ENCODE peak calls at places on chromosomes 13 and 19, in seven cellular contexts. E is thoracic aorta; H is cardiac muscle cell; Y is ovary; J is CD4-positive, CD25-positive, alpha-beta regulatory T cell; M is neural progenitor cell; Q is endothelial cell of umbilical vein. L is an unnamed sample.

GRCh38 chr13:98103942-98104880 is 38.7 kb upstream of the FARP1 start:
- DNase-seq in J (no peak), H (no peak), Q (no peak), E (no peak), M (no peak), Y (no peak), L (no peak)

GRCh38 chr13:111661776-111662175 is 341.3 kb downstream of the TEX29 start:
- DNase-seq in Y (no peak), H (no peak), Q (no peak), J (no peak), M (no peak), E (no peak), L (no peak)

GRCh38 chr13:97659602-97660001 is 225.6 kb downstream of the RAP2A start:
- DNase-seq in H (peak), E (no peak), J (no peak), Y (no peak), M (peak), Q (peak), L (no peak)

GRCh38 chr19:8194528-8195275 is 14.5 kb upstream of the CERS4 start:
- DNase-seq in E (no peak), M (no peak), H (no peak), J (peak), Y (no peak), Q (no peak), L (no peak)

GRCh38 chr13:97953376-97953970 is at the start of gene IPO5:
- DNase-seq in E (no peak), M (no peak), Y (no peak), J (no peak), H (no peak), Q (no peak), L (no peak)

GRCh38 chr19:27794444-27795042 is 1418.4 kb downstream of the UQCRFS1 start:
- DNase-seq in Q (no peak), H (peak), M (peak), E (no peak), J (no peak), Y (no peak), L (no peak)

GRCh38 chr19:46517471-46517870 is 21.8 kb upstream of the PNMA8B start:
- DNase-seq in E (no peak), Y (no peak), M (no peak), H (no peak), J (no peak), Q (no peak), L (no peak)

GRCh38 chr13:43805071-43805468 is 18.3 kb upstream of the ENOX1 start:
- DNase-seq in M (no peak), J (no peak), Q (peak), Y (no peak), H (no peak), E (no peak), L (no peak)

GRCh38 chr13:90414691-90415596 is 932.5 kb upstream of the MIR17HG start:
- DNase-seq in M (no peak), H (no peak), E (no peak), J (no peak), Y (no peak), Q (peak), L (no peak)

GRCh38 chr13:26473571-26474230 is 83.8 kb upstream of the WASF3 start:
- DNase-seq in J (no peak), H (no peak), Q (no peak), E (no peak), Y (no peak), M (no peak), L (no peak)

GRCh38 chr19:9308091-9308490 is 1.5 kb downstream of the ZNF699 start:
- DNase-seq in Y (no peak), E (no peak), M (no peak), Q (no peak), J (no peak), H (no peak), L (no peak)

GRCh38 chr19:35755550-35756371 is 1.1 kb downstream of the HSPB6 start:
- DNase-seq in Y (peak), Q (no peak), H (no peak), M (peak), E (no peak), J (peak), L (peak)

GRCh38 chr13:48595330-48596127 is 58.2 kb upstream of the CYSLTR2 start:
- DNase-seq in Y (peak), M (peak), Q (peak), J (peak), E (no peak), H (peak), L (no peak)

GRCh38 chr13:75618308-75618707 is 17.8 kb upstream of the LMO7 start:
- DNase-seq in H (no peak), E (no peak), M (no peak), Q (no peak), Y (no peak), J (no peak), L (no peak)

GRCh38 chr13:74990992-74991391 is 491.0 kb downstream of the TBC1D4 start:
- DNase-seq in E (no peak), Q (no peak), J (no peak), M (no peak), H (no peak), Y (no peak), L (no peak)

GRCh38 chr13:26831336-26831908 is 70.8 kb upstream of the GPR12 start:
- DNase-seq in E (no peak), M (no peak), Y (no peak), J (no peak), H (no peak), Q (no peak), L (no peak)

GRCh38 chr13:110716235-110716505 is 2.7 kb downstream of the ING1 start:
- DNase-seq in J (peak), E (no peak), Q (no peak), H (peak), Y (no peak), M (peak), L (no peak)

GRCh38 chr13:86051134-86052103 is 252.2 kb upstream of the SLITRK6 start:
- DNase-seq in Q (no peak), H (no peak), J (no peak), M (no peak), Y (no peak), E (no peak), L (no peak)

GRCh38 chr19:10211691-10212090 is 16.9 kb upstream of the DNMT1 start:
- DNase-seq in Q (no peak), E (no peak), H (no peak), Y (no peak), J (no peak), M (no peak), L (no peak)

GRCh38 chr19:50258918-50259372 is 55.5 kb downstream of the MYH14 start:
- DNase-seq in Q (no peak), M (peak), H (no peak), J (no peak), E (no peak), Y (no peak), L (no peak)

GRCh38 chr13:101452519-101453485 is at the start of gene ITGBL1:
- DNase-seq in Q (peak), E (no peak), J (no peak), H (no peak), M (no peak), Y (no peak), L (no peak)

GRCh38 chr13:43364210-43365041 is 341.0 kb downstream of the DNAJC15 start:
- DNase-seq in M (peak), H (no peak), J (no peak), Q (peak), Y (no peak), E (no peak), L (no peak)

GRCh38 chr19:40236026-40236355 is 9.5 kb upstream of the CCNP start:
- DNase-seq in M (no peak), H (no peak), J (no peak), Y (no peak), E (no peak), Q (no peak), L (no peak)

GRCh38 chr19:47446534-47447469 is 24.9 kb downstream of the SLC8A2 start:
- DNase-seq in Y (no peak), M (peak), H (peak), Q (no peak), E (no peak), J (no peak), L (no peak)

GRCh38 chr13:67231481-67231940 is 1.4 kb upstream of the PCDH9 start:
- DNase-seq in E (no peak), M (peak), Q (no peak), J (no peak), H (peak), Y (no peak), L (no peak)

GRCh38 chr13:95019886-95020285 is 281.4 kb downstream of the ABCC4 start:
- DNase-seq in J (no peak), E (no peak), Y (no peak), M (no peak), Q (no peak), H (no peak), L (no peak)

GRCh38 chr19:20235156-20235555 is 68.1 kb downstream of the ZNF486 start:
- DNase-seq in Y (no peak), J (no peak), Q (no peak), H (no peak), E (no peak), M (no peak), L (no peak)

DNA sequence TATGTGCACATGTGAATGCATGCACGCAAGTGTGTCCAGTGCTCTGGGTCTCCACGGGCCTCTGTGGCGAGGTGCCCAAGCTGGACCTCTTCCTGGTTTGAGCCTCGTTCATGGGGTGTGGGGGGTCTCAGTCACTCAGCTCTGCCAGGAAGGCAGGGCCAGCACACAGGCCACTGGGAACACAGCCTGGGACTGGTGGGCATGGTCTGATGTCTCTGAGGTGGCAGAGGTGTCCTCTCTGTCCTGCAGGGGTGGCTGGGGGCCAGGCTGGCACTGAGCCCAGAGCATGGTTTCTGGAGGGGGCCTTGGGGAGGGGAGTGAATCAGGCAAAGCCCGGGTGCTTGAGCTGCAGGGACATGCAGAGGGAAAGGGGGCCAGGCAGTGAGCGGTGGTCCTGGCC is 9.4 kb downstream of the LRP3 start:
- DNase-seq in E (no peak), Q (no peak), M (no peak), H (no peak), J (no peak), Y (no peak), L (no peak)
- H3K4me3 ChIP-seq in E (no peak), Q (no peak), M (no peak), H (no peak), J (no peak), Y (no peak), L (no peak)

GRCh38 chr19:2485428-2485827 is 9.5 kb downstream of the GADD45B start:
- DNase-seq in Q (no peak), M (no peak), Y (no peak), H (no peak), E (no peak), J (no peak), L (no peak)
- H3K27ac ChIP-seq in Q (no peak), M (no peak), Y (no peak), H (no peak), E (no peak), J (no peak), L (no peak)

DNA sequence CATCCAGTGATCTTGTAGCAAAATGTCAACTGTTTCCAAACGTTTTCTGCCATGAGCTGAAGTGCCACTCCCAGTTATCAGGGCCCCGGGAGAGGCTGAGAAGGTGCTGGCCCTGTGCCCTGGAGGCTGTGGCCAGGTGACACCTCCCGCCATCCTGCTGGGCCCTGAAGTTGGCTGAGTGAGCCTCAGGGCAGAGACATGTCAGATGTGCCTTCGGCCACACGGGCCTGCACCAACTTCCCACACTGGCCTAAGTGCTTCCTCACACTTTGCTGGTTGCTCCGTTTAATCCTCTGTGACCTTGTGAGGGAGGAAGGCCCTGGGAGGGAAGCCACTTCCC is 4.8 kb downstream of the ADPRHL1 start:
- DNase-seq in E (no peak), H (peak), J (no peak), Y (peak), M (no peak), Q (no peak), L (peak)
- H3K4me3 ChIP-seq in E (no peak), H (no peak), J (no peak), Y (peak), M (no peak), Q (no peak), L (peak)

GRCh38 chr19:5877869-5878268 is 7.5 kb upstream of the FUT5 start:
- DNase-seq in Q (no peak), Y (no peak), H (no peak), M (peak), E (no peak), J (no peak), L (no peak)
- H3K27ac ChIP-seq in Q (no peak), Y (no peak), H (no peak), M (peak), E (no peak), J (no peak), L (peak)

DNA sequence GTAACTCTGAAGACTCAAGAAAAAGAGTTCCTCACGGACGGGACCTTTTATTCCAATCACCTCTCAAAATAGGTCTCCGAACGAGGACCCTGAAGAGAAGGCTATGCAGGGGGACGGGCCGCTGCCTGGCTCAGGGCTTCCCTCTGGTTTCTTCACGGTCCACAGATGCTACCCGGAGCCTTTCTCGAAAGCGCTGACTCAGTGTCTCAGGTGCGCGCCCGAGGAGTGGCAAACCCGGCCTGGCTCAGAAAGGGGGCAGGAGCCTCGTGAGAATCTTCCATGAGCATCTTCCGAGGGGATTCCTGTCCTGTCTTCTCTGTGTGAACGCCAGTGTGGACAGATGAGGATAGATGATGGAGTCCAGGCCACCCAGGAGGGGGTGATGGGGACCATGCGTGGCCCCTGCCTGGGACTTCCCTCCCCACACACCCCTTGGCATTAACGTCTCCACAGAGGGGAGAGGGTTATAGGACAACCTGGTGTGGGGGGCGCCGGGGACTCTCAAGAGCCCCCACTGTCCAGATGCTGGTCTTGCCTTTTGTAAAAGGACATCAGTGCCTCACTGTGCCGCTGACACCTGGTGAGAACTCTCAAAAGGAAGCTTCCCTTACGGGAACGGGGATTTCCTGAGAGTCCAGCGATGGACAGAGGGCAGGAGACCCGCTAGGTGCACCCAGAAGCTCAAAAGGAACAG is 16.5 kb downstream of the LSM4 start:
- DNase-seq in M (no peak), J (no peak), H (no peak), Q (no peak), E (no peak), Y (peak), L (no peak)
- H3K4me3 ChIP-seq in M (no peak), J (peak), H (no peak), Q (no peak), E (peak), Y (no peak), L (no peak)

GRCh38 chr13:99656843-99657506 is 155.7 kb downstream of the TM9SF2 start:
- DNase-seq in E (no peak), H (no peak), J (peak), Q (no peak), M (peak), Y (no peak), L (no peak)
- H3K27ac ChIP-seq in E (no peak), H (no peak), J (peak), Q (no peak), M (peak), Y (no peak), L (no peak)

DNA sequence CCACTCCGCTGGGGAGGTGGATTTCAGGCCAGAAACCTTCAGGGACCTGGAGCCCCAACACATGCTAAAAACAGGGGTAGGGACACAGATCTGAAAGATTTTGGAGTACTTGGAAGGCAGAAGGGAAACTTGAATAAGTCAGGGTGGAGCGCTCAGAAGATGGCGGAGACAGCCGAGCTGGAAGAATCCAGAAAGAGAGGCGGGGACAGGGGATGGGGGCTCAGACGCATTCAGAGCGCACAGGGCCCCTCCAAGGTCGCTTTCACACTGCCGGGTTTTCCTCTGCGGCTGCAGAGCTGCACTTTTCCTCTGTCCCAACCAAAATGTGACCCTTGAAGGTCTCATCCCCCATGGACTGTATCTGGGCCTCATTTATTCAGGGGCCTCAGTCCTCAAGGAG is 56.9 kb downstream of the ERICH4 start:
- DNase-seq in J (no peak), E (no peak), H (no peak), Y (no peak), Q (no peak), M (no peak), L (no peak)
- H3K4me3 ChIP-seq in J (no peak), E (peak), H (no peak), Y (peak), Q (peak), M (no peak), L (peak)

GRCh38 chr19:17743874-17744273 is 7.4 kb upstream of the FCHO1 start:
- DNase-seq in Y (no peak), H (no peak), Q (peak), M (no peak), J (no peak), E (no peak), L (no peak)
- H3K27ac ChIP-seq in Y (no peak), H (no peak), Q (no peak), M (no peak), J (no peak), E (no peak), L (no peak)

GRCh38 chr19:39097721-39098120 is 13.6 kb downstream of the ACP7 start:
- DNase-seq in Y (no peak), H (no peak), E (no peak), Q (no peak), M (no peak), J (no peak), L (no peak)
- H3K4me3 ChIP-seq in Y (no peak), H (no peak), E (no peak), Q (no peak), M (no peak), J (no peak), L (no peak)

GRCh38 chr19:14731200-14731599 is 41.4 kb downstream of the ZNF333 start:
- DNase-seq in Y (no peak), Q (no peak), E (no peak), H (no peak), J (no peak), M (no peak), L (no peak)
- H3K27ac ChIP-seq in Y (no peak), Q (no peak), E (no peak), H (no peak), J (no peak), M (no peak), L (no peak)

L was measured in breast epithelium.